ENCODE peak calls at places on chromosomes 4 and X, in four cellular contexts. L, W, G and J are unnamed samples.

GRCh38 chrX:10326578-10326977 is 169.8 kb downstream of the CLCN4 start:
- DNase-seq in L (peak), W (peak), G (peak), J (no peak)

GRCh38 chrX:138669693-138670092 is 41.8 kb downstream of the FGF13 start:
- DNase-seq in L (no peak), W (no peak), G (no peak), J (no peak)

GRCh38 chr4:16082424-16083216 is 1.2 kb downstream of the PROM1 start:
- DNase-seq in L (no peak), W (peak), G (no peak), J (peak)

GRCh38 chrX:92224406-92224805 is 445.2 kb downstream of the PCDH11X start:
- DNase-seq in L (no peak), W (no peak), G (no peak), J (no peak)

GRCh38 chrX:71919436-71919835 is 8.8 kb downstream of the NHSL2 start:
- DNase-seq in L (no peak), W (no peak), G (no peak), J (no peak)

GRCh38 chr4:76830612-76831474 is 67.1 kb downstream of the SOWAHB start:
- DNase-seq in L (no peak), W (no peak), G (peak), J (no peak)

GRCh38 chr4:42501624-42502401 is 104.5 kb downstream of the SHISA3 start:
- DNase-seq in L (no peak), W (peak), G (no peak), J (no peak)

GRCh38 chr4:38132843-38133662 is 172.9 kb downstream of the PTTG2 start:
- DNase-seq in L (no peak), W (no peak), G (no peak), J (no peak)

GRCh38 chrX:153312842-153313241 is 8.7 kb downstream of the PNMA6F start:
- DNase-seq in L (no peak), W (no peak), G (no peak), J (no peak)

GRCh38 chr4:172245493-172245892 is 432.3 kb downstream of the GALNTL6 start:
- DNase-seq in L (no peak), W (no peak), G (no peak), J (no peak)

GRCh38 chr4:75370582-75370981 is 143.6 kb downstream of the RCHY1 start:
- DNase-seq in L (no peak), W (no peak), G (no peak), J (no peak)

GRCh38 chr4:73281982-73282381 is 23.4 kb upstream of the ANKRD17 start:
- DNase-seq in L (no peak), W (no peak), G (no peak), J (no peak)

GRCh38 chr4:31360786-31361185 is 640.6 kb downstream of the PCDH7 start:
- DNase-seq in L (no peak), W (peak), G (peak), J (no peak)

GRCh38 chrX:75784689-75785491 is at the start of gene MAGEE2:
- DNase-seq in L (no peak), W (no peak), G (no peak), J (no peak)

GRCh38 chrX:17740137-17741122 is 3.1 kb downstream of the SCML1 start:
- DNase-seq in L (no peak), W (no peak), G (no peak), J (no peak)

DNA sequence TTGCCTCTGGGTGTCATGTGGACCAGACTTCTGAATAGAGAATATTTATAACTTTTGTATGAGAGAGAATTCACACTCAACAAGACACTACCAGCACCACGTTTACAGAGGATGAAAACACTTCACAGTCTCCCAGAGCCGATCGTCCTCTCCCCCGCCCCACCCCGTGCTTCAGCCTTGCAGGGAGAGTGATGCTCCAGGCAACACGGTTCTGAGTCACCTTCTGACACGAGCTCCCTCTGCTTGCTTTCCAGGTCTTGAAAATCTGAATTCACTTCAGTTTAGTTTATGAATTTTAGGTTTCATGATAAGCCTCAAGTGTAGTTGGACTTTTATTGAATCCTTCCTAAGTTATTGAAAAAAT is 59.8 kb downstream of the CPLX1 start:
- DNase-seq in L (no peak), W (peak), G (peak), J (no peak)
- TF ChIP-seq CTCF in L (peak), W (no peak), G (no peak), J (no peak)

DNA sequence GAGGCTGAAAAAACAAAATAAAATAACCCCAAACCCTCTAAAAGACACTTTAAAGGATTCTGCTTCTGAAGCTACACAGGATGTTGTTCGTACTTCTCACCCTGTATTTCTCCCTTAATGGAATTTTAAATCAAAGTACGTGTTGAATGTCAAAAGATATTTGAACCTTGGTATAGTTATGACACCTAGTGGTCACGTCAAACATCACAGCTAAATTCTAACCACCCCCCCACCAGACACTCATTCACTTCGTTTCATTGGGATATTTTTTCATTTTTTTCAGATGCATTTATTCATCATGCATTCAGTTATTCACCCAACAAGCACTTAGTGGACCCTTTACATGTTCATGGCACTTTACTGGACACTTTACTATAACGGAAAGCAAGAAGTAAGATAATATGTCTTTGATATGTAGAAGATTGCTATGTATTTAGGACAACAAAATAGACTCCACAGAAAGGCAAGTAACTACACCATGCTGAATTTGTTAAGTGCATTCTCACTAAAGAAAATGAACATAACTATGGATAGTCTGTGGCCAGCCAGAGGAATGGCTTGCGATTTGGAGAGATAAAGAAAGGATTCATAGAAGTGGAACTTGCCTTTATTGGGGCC is 62.5 kb upstream of the GPR174 start:
- DNase-seq in L (peak), W (peak), G (peak), J (no peak)
- TF ChIP-seq CTCF in L (peak), W (peak), G (peak), J (peak)

DNA sequence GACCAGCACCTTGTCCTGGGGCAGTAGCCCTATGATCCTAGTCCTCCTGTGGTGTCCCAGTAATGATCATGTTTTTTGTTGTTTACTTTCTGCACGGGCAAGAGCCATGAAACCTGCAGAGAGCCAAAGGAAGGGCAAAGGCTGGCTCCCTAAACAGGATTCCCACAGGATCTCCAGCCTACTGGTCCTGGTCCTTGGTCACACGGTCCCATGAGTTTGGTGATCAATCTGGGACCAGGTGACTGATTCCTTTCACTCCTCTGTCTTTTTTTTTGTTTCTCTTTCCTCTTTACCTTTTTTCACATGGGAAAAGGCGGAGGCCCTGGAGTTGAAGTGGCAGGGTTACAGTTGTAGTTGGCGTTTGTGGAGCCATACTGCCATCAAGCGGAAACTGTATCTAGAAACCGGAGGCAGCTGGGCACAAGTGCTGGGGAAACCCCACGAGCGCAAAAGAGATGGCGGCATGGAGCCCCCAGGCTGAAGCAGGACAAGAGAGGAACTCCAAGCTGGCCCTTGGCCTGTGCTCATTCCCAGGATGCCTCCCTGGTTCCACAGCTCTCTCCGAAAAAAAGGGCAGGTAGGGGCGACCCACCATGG is 34.6 kb downstream of the NBDY start:
- DNase-seq in L (no peak), W (peak), G (no peak), J (no peak)
- TF ChIP-seq CTCF in L (no peak), W (peak), G (no peak), J (peak)

DNA sequence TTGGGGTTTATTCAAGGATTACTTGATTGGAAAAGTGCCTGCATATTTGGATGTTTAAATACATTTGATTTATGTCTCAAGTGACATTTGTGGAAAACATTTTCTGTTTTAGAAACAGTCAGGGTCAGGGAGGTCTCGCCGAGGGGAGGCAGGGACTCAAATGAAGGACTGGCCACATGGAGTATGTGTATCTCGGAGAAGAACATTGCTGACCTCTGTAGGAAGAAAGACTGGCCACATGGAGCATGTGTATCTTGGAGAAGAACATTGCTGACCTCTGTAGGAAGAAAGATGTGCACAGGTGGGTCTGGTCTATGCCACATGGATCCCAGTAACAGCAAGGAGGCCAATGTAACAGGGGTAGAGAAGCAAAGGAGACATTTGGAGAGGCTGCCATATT is 233.6 kb downstream of the TRIML1 start:
- DNase-seq in L (no peak), W (no peak), G (peak), J (no peak)
- TF ChIP-seq CTCF in L (no peak), W (no peak), G (no peak), J (no peak)

GRCh38 chrX:65745992-65746391 is 78.5 kb downstream of the MSN start:
- DNase-seq in L (no peak), W (no peak), G (peak), J (no peak)
- TF ChIP-seq CTCF in L (peak), W (peak), G (no peak), J (no peak)

GRCh38 chrX:18899796-18900380 is 84.0 kb downstream of the PHKA2 start:
- DNase-seq in L (no peak), W (peak), G (peak), J (no peak)
- TF ChIP-seq CTCF in L (peak), W (peak), G (peak), J (peak)

GRCh38 chr4:94127707-94128328 is 79.8 kb upstream of the SMARCAD1 start:
- DNase-seq in L (peak), W (peak), G (peak), J (no peak)
- TF ChIP-seq CTCF in L (peak), W (peak), G (peak), J (no peak)

GRCh38 chr4:121148621-121149020 is 15.5 kb downstream of the TNIP3 start:
- DNase-seq in L (no peak), W (no peak), G (no peak), J (no peak)
- TF ChIP-seq CTCF in L (no peak), W (no peak), G (no peak), J (no peak)

GRCh38 chrX:46994096-46994495 is 81.9 kb downstream of the JADE3 start:
- DNase-seq in L (no peak), W (no peak), G (no peak), J (no peak)

GRCh38 chrX:46989548-46989947 is 77.3 kb downstream of the JADE3 start:
- DNase-seq in L (no peak), W (no peak), G (no peak), J (no peak)

GRCh38 chrX:46991664-46992063 is 79.4 kb downstream of the JADE3 start:
- DNase-seq in L (no peak), W (no peak), G (no peak), J (no peak)

GRCh38 chrX:46992070-46992469 is 79.8 kb downstream of the JADE3 start:
- DNase-seq in L (no peak), W (no peak), G (no peak), J (no peak)
- TF ChIP-seq CTCF in L (no peak), W (no peak), G (no peak), J (no peak)